ENCODE peak calls at places on chromosomes 13 and 19, in ten cellular contexts. One of them, this sample, is unnamed.

GRCh38 chr13:32642858-32643257 is 56.6 kb downstream of the PDS5B start:
- DNase-seq in cardiac muscle cell: no peak
- DNase-seq in endothelial cell of umbilical vein: peak; percentile 16
- DNase-seq in tibial artery: no peak
- DNase-seq in endodermal cell: no peak
- DNase-seq in pancreas: no peak
- DNase-seq in transverse colon: no peak
- DNase-seq in neural progenitor cell: no peak
- DNase-seq in H1: no peak
- DNase-seq in body of pancreas: no peak
- DNase-seq in this sample: no peak

GRCh38 chr19:58007285-58007684 is 4.7 kb upstream of the ZNF606 start:
- DNase-seq in cardiac muscle cell: no peak
- DNase-seq in endothelial cell of umbilical vein: no peak
- DNase-seq in tibial artery: no peak
- DNase-seq in endodermal cell: no peak
- DNase-seq in pancreas: no peak
- DNase-seq in transverse colon: no peak
- DNase-seq in neural progenitor cell: no peak
- DNase-seq in H1: no peak
- DNase-seq in body of pancreas: no peak
- DNase-seq in this sample: no peak

GRCh38 chr13:72643339-72643989 is 84.0 kb downstream of the MZT1 start:
- DNase-seq in cardiac muscle cell: peak; percentile 66
- DNase-seq in endothelial cell of umbilical vein: peak; percentile 58
- DNase-seq in tibial artery: no peak
- DNase-seq in endodermal cell: peak; percentile 68
- DNase-seq in pancreas: no peak
- DNase-seq in transverse colon: peak; percentile 69
- DNase-seq in neural progenitor cell: peak; percentile 35
- DNase-seq in H1: no peak
- DNase-seq in body of pancreas: peak; percentile 52
- DNase-seq in this sample: no peak

GRCh38 chr13:93235258-93236015 is 8.8 kb downstream of the GPC6 start:
- DNase-seq in cardiac muscle cell: peak; percentile 62
- DNase-seq in endothelial cell of umbilical vein: no peak
- DNase-seq in tibial artery: peak; percentile 66
- DNase-seq in endodermal cell: no peak
- DNase-seq in pancreas: no peak
- DNase-seq in transverse colon: no peak
- DNase-seq in neural progenitor cell: no peak
- DNase-seq in H1: no peak
- DNase-seq in body of pancreas: no peak
- DNase-seq in this sample: no peak

GRCh38 chr13:24252136-24252535 is 57.2 kb upstream of the C1QTNF9 start:
- DNase-seq in cardiac muscle cell: no peak
- DNase-seq in endothelial cell of umbilical vein: no peak
- DNase-seq in tibial artery: no peak
- DNase-seq in endodermal cell: no peak
- DNase-seq in pancreas: no peak
- DNase-seq in transverse colon: no peak
- DNase-seq in neural progenitor cell: no peak
- DNase-seq in H1: no peak
- DNase-seq in body of pancreas: no peak
- DNase-seq in this sample: no peak

GRCh38 chr13:25473864-25474263 is 102.1 kb downstream of the ATP8A2 start:
- DNase-seq in cardiac muscle cell: no peak
- DNase-seq in endothelial cell of umbilical vein: no peak
- DNase-seq in tibial artery: no peak
- DNase-seq in endodermal cell: no peak
- DNase-seq in pancreas: no peak
- DNase-seq in transverse colon: no peak
- DNase-seq in neural progenitor cell: no peak
- DNase-seq in H1: no peak
- DNase-seq in body of pancreas: no peak
- DNase-seq in this sample: no peak

GRCh38 chr19:3516675-3517207 is 10.6 kb downstream of the FZR1 start:
- DNase-seq in cardiac muscle cell: no peak
- DNase-seq in endothelial cell of umbilical vein: no peak
- DNase-seq in tibial artery: no peak
- DNase-seq in endodermal cell: no peak
- DNase-seq in pancreas: peak; percentile 82
- DNase-seq in transverse colon: peak; percentile 58
- DNase-seq in neural progenitor cell: no peak
- DNase-seq in H1: no peak
- DNase-seq in body of pancreas: peak; percentile 66
- DNase-seq in this sample: no peak

GRCh38 chr19:51111606-51112005 is 3.4 kb upstream of the CTU1 start:
- DNase-seq in cardiac muscle cell: no peak
- DNase-seq in endothelial cell of umbilical vein: no peak
- DNase-seq in tibial artery: no peak
- DNase-seq in endodermal cell: peak; percentile 74
- DNase-seq in pancreas: no peak
- DNase-seq in transverse colon: no peak
- DNase-seq in neural progenitor cell: peak; percentile 51
- DNase-seq in H1: no peak
- DNase-seq in body of pancreas: no peak
- DNase-seq in this sample: no peak

GRCh38 chr19:40743926-40744325 is 6.4 kb downstream of the ACTMAP start:
- DNase-seq in cardiac muscle cell: no peak
- DNase-seq in endothelial cell of umbilical vein: no peak
- DNase-seq in tibial artery: no peak
- DNase-seq in endodermal cell: no peak
- DNase-seq in pancreas: no peak
- DNase-seq in transverse colon: no peak
- DNase-seq in neural progenitor cell: no peak
- DNase-seq in H1: no peak
- DNase-seq in body of pancreas: no peak
- DNase-seq in this sample: no peak

GRCh38 chr19:40742477-40742876 is 7.8 kb downstream of the ACTMAP start:
- DNase-seq in cardiac muscle cell: no peak
- DNase-seq in endothelial cell of umbilical vein: no peak
- DNase-seq in tibial artery: no peak
- DNase-seq in endodermal cell: no peak
- DNase-seq in pancreas: no peak
- DNase-seq in transverse colon: no peak
- DNase-seq in neural progenitor cell: no peak
- DNase-seq in H1: no peak
- DNase-seq in body of pancreas: peak; percentile 37
- DNase-seq in this sample: no peak

GRCh38 chr19:40745402-40745780 is 4.9 kb downstream of the ACTMAP start:
- DNase-seq in cardiac muscle cell: peak; percentile 86
- DNase-seq in endothelial cell of umbilical vein: peak; percentile 37
- DNase-seq in tibial artery: no peak
- DNase-seq in endodermal cell: no peak
- DNase-seq in pancreas: no peak
- DNase-seq in transverse colon: no peak
- DNase-seq in neural progenitor cell: no peak
- DNase-seq in H1: no peak
- DNase-seq in body of pancreas: no peak
- DNase-seq in this sample: no peak

GRCh38 chr19:40747536-40747935 is 2.7 kb downstream of the ACTMAP start:
- DNase-seq in cardiac muscle cell: no peak
- DNase-seq in endothelial cell of umbilical vein: no peak
- DNase-seq in tibial artery: no peak
- DNase-seq in endodermal cell: no peak
- DNase-seq in pancreas: no peak
- DNase-seq in transverse colon: no peak
- DNase-seq in neural progenitor cell: no peak
- DNase-seq in H1: no peak
- DNase-seq in body of pancreas: no peak
- DNase-seq in this sample: no peak

GRCh38 chr19:40744554-40745401 is 5.5 kb downstream of the ACTMAP start:
- DNase-seq in cardiac muscle cell: no peak
- DNase-seq in endothelial cell of umbilical vein: no peak
- DNase-seq in tibial artery: no peak
- DNase-seq in endodermal cell: peak; percentile 87
- DNase-seq in pancreas: no peak
- DNase-seq in transverse colon: no peak
- DNase-seq in neural progenitor cell: peak; percentile 34
- DNase-seq in H1: no peak
- DNase-seq in body of pancreas: peak; percentile 42
- DNase-seq in this sample: no peak
- TF ChIP-seq CTCF in cardiac muscle cell: no peak
- TF ChIP-seq CTCF in endothelial cell of umbilical vein: no peak
- TF ChIP-seq CTCF in tibial artery: peak; percentile 8
- TF ChIP-seq CTCF in endodermal cell: peak; percentile 64
- TF ChIP-seq CTCF in pancreas: no peak
- TF ChIP-seq CTCF in transverse colon: no peak
- TF ChIP-seq CTCF in neural progenitor cell: peak; percentile 27
- TF ChIP-seq CTCF in H1: peak; percentile 42
- TF ChIP-seq CTCF in body of pancreas: no peak
- TF ChIP-seq CTCF in this sample: peak; percentile 14

DNA sequence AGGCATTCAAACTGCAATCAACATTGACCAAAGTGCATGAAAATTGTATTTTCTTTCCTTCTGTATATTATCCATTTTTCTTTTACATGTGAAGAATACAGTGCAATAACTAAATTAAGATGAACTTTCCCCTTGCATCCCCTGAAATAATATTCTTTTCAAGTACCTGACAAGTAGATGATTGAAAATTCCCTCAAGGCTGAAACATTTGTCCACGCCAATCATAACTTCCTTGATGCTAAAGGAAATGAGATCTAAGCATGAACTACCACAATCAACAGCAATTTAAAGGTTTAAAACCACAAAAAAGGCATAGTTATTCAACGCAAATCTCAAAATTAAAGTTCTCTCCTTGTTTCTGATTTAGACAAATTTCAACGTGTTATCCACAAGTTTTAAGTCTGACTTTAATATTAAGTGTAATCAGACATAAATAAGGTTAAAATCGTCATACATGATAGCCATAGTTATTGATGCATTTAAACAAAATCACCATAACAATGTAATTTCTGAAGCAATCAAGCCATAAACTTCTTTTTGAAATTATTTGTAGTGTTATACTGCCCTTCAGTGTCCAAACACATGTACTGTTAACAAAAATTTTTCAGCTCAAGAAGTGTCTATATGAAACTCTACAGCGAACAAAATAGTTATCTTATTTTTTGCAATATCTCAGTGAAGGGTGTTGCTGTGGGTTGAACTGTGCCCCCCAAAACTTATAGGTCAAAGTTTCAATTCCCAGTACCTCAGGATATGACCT is 169.5 kb downstream of the DCLK1 start:
- DNase-seq in cardiac muscle cell: no peak
- DNase-seq in endothelial cell of umbilical vein: no peak
- DNase-seq in tibial artery: no peak
- DNase-seq in endodermal cell: no peak
- DNase-seq in pancreas: no peak
- DNase-seq in transverse colon: no peak
- DNase-seq in neural progenitor cell: no peak
- DNase-seq in H1: no peak
- DNase-seq in body of pancreas: no peak
- DNase-seq in this sample: no peak
- H3K27ac ChIP-seq in cardiac muscle cell: no peak overlapping the region
- H3K27ac ChIP-seq in endothelial cell of umbilical vein: no peak overlapping the region
- H3K27ac ChIP-seq in tibial artery: no peak overlapping the region
- H3K27ac ChIP-seq in endodermal cell: no peak overlapping the region
- H3K27ac ChIP-seq in pancreas: no peak overlapping the region
- H3K27ac ChIP-seq in transverse colon: no peak overlapping the region
- H3K27ac ChIP-seq in neural progenitor cell: no peak overlapping the region
- H3K27ac ChIP-seq in H1: no peak overlapping the region
- H3K27ac ChIP-seq in body of pancreas: no peak overlapping the region
- H3K27ac ChIP-seq in this sample: no peak overlapping the region

GRCh38 chr13:45336025-45336800 is 4.8 kb downstream of the TPT1 start:
- DNase-seq in cardiac muscle cell: peak; percentile 20
- DNase-seq in endothelial cell of umbilical vein: no peak
- DNase-seq in tibial artery: no peak
- DNase-seq in endodermal cell: peak; percentile 55
- DNase-seq in pancreas: no peak
- DNase-seq in transverse colon: no peak
- DNase-seq in neural progenitor cell: no peak
- DNase-seq in H1: no peak
- DNase-seq in body of pancreas: no peak
- DNase-seq in this sample: no peak

GRCh38 chr13:45337395-45337794 is 3.6 kb downstream of the TPT1 start:
- DNase-seq in cardiac muscle cell: no peak
- DNase-seq in endothelial cell of umbilical vein: no peak
- DNase-seq in tibial artery: no peak
- DNase-seq in endodermal cell: no peak
- DNase-seq in pancreas: no peak
- DNase-seq in transverse colon: no peak
- DNase-seq in neural progenitor cell: no peak
- DNase-seq in H1: no peak
- DNase-seq in body of pancreas: no peak
- DNase-seq in this sample: no peak

GRCh38 chr13:45339867-45340266 is 1.1 kb downstream of the TPT1 start:
- DNase-seq in cardiac muscle cell: no peak
- DNase-seq in endothelial cell of umbilical vein: no peak
- DNase-seq in tibial artery: no peak
- DNase-seq in endodermal cell: no peak
- DNase-seq in pancreas: no peak
- DNase-seq in transverse colon: no peak
- DNase-seq in neural progenitor cell: no peak
- DNase-seq in H1: no peak
- DNase-seq in body of pancreas: no peak
- DNase-seq in this sample: no peak

GRCh38 chr13:45339399-45339798 is 1.6 kb downstream of the TPT1 start:
- DNase-seq in cardiac muscle cell: no peak
- DNase-seq in endothelial cell of umbilical vein: no peak
- DNase-seq in tibial artery: no peak
- DNase-seq in endodermal cell: no peak
- DNase-seq in pancreas: no peak
- DNase-seq in transverse colon: no peak
- DNase-seq in neural progenitor cell: no peak
- DNase-seq in H1: no peak
- DNase-seq in body of pancreas: no peak
- DNase-seq in this sample: no peak

DNA sequence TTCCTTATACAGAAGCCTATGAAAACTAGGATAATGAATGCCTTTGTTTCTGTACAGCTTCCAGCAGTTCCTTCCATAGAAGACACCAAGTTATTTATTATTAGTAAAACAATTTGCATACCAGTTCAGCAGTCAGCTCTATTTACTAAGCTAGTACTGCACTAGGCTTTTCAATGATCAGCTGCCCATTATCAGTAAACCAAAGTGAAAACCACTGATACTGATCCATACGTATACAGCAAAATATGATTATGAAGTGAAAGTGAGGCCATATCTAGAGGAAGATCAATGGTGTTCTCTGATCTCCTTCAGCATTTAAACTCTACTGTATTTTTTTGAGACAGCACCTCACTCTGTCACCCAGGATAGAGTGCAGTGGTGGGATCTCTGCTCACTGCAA is 3.2 kb downstream of the TPT1 start:
- DNase-seq in cardiac muscle cell: no peak
- DNase-seq in endothelial cell of umbilical vein: no peak
- DNase-seq in tibial artery: no peak
- DNase-seq in endodermal cell: no peak
- DNase-seq in pancreas: no peak
- DNase-seq in transverse colon: no peak
- DNase-seq in neural progenitor cell: no peak
- DNase-seq in H1: no peak
- DNase-seq in body of pancreas: no peak
- DNase-seq in this sample: no peak
- H3K4me1 ChIP-seq in cardiac muscle cell: peaks cover 13% of the 10 kb centered on the region
- H3K4me1 ChIP-seq in endothelial cell of umbilical vein: peaks cover 75% of the 10 kb centered on the region
- H3K4me1 ChIP-seq in tibial artery: no peaks in the 10 kb centered on the region
- H3K4me1 ChIP-seq in endodermal cell: peaks cover 5% of the 10 kb centered on the region
- H3K4me1 ChIP-seq in pancreas: peaks cover 29% of the 10 kb centered on the region
- H3K4me1 ChIP-seq in transverse colon: peaks cover 74% of the 10 kb centered on the region
- H3K4me1 ChIP-seq in neural progenitor cell: peaks cover 19% of the 10 kb centered on the region
- H3K4me1 ChIP-seq in H1: peaks cover 2% of the 10 kb centered on the region
- H3K4me1 ChIP-seq in body of pancreas: peaks cover 50% of the 10 kb centered on the region
- H3K4me1 ChIP-seq in this sample: peaks cover 77% of the 10 kb centered on the region

GRCh38 chr13:84430441-84430840 is 548.2 kb upstream of the SLITRK1 start:
- DNase-seq in cardiac muscle cell: no peak
- DNase-seq in endothelial cell of umbilical vein: no peak
- DNase-seq in tibial artery: no peak
- DNase-seq in endodermal cell: no peak
- DNase-seq in pancreas: no peak
- DNase-seq in transverse colon: no peak
- DNase-seq in neural progenitor cell: no peak
- DNase-seq in H1: no peak
- DNase-seq in body of pancreas: no peak
- DNase-seq in this sample: no peak
- TF ChIP-seq CTCF in cardiac muscle cell: no peak
- TF ChIP-seq CTCF in endothelial cell of umbilical vein: no peak
- TF ChIP-seq CTCF in tibial artery: no peak
- TF ChIP-seq CTCF in endodermal cell: no peak
- TF ChIP-seq CTCF in pancreas: no peak
- TF ChIP-seq CTCF in transverse colon: no peak
- TF ChIP-seq CTCF in neural progenitor cell: no peak
- TF ChIP-seq CTCF in H1: no peak
- TF ChIP-seq CTCF in body of pancreas: no peak
- TF ChIP-seq CTCF in this sample: no peak